ENCODE peak calls at places on chromosomes 5 and 9, in five cellular contexts. X is transverse colon, L is breast epithelium, Q is stomach, G is HepG2. Z is an unnamed sample.

GRCh38 chr9:121323449-121324151 is 46.5 kb downstream of the STOM start:
- DNase-seq in X (no peak), L (no peak), Q (no peak), G (no peak), Z (no peak)

GRCh38 chr5:32767948-32768427 is 56.9 kb downstream of the NPR3 start:
- DNase-seq in X (no peak), L (no peak), Q (no peak), G (peak; percentile 80), Z (no peak)

GRCh38 chr9:35690447-35691324 is 961 bp upstream of the TPM2 start:
- DNase-seq in X (peak; percentile 79), L (peak; percentile 81), Q (peak; percentile 70), G (no peak), Z (peak; percentile 86)

GRCh38 chr5:7435503-7435902 is 39.6 kb downstream of the ADCY2 start:
- DNase-seq in X (no peak), L (no peak), Q (no peak), G (no peak), Z (no peak)

GRCh38 chr5:2272039-2272438 is 389.3 kb upstream of the IRX4 start:
- DNase-seq in X (no peak), L (no peak), Q (no peak), G (no peak), Z (no peak)

GRCh38 chr5:103228056-103228455 is 30.5 kb upstream of the MACIR start:
- DNase-seq in X (no peak), L (no peak), Q (no peak), G (no peak), Z (no peak)

GRCh38 chr5:170471551-170472212 is 32.1 kb upstream of the KCNIP1 start:
- DNase-seq in X (no peak), L (no peak), Q (no peak), G (no peak), Z (no peak)

GRCh38 chr9:26995815-26996214 is 9.7 kb downstream of the LRRC19 start:
- DNase-seq in X (no peak), L (no peak), Q (no peak), G (no peak), Z (no peak)

GRCh38 chr9:131203438-131204219 is 72.7 kb downstream of the FAM78A start:
- DNase-seq in X (no peak), L (no peak), Q (no peak), G (peak; percentile 3), Z (no peak)

GRCh38 chr9:16417101-16417500 is 453.4 kb downstream of the BNC2 start:
- DNase-seq in X (no peak), L (no peak), Q (no peak), G (no peak), Z (no peak)

GRCh38 chr5:19534751-19535150 is 453.2 kb downstream of the CDH18 start:
- DNase-seq in X (no peak), L (peak; percentile 52), Q (no peak), G (no peak), Z (no peak)

GRCh38 chr5:92492908-92493307 is 1088.1 kb downstream of the NR2F1-AS1 start:
- DNase-seq in X (no peak), L (no peak), Q (no peak), G (no peak), Z (no peak)

GRCh38 chr9:83219154-83219923 is 156.4 kb upstream of the RASEF start:
- DNase-seq in X (peak; percentile 73), L (peak; percentile 35), Q (peak; percentile 76), G (peak; percentile 77), Z (peak; percentile 88)

GRCh38 chr5:43396762-43397304 is 15.4 kb downstream of the CCL28 start:
- DNase-seq in X (peak; percentile 45), L (peak; percentile 41), Q (peak; percentile 66), G (no peak), Z (peak; percentile 92)

GRCh38 chr5:92868442-92868841 is 712.6 kb downstream of the NR2F1-AS1 start:
- DNase-seq in X (no peak), L (no peak), Q (no peak), G (no peak), Z (no peak)

GRCh38 chr9:90801507-90802289 is at the start of gene SYK:
- DNase-seq in X (peak; percentile 87), L (no peak), Q (peak; percentile 79), G (no peak), Z (peak; percentile 96)

GRCh38 chr9:111851536-111851935 is 45.1 kb upstream of the UGCG start:
- DNase-seq in X (no peak), L (no peak), Q (no peak), G (no peak), Z (no peak)

GRCh38 chr9:36721846-36722588 is 149.3 kb downstream of the MELK start:
- DNase-seq in X (peak; percentile 77), L (no peak), Q (no peak), G (no peak), Z (no peak)

GRCh38 chr9:129290606-129291005 is 112.5 kb upstream of the IER5L start:
- DNase-seq in X (no peak), L (peak; percentile 59), Q (no peak), G (no peak), Z (peak; percentile 41)

GRCh38 chr9:126633881-126634558 is 20.3 kb downstream of the LMX1B start:
- DNase-seq in X (no peak), L (peak; percentile 64), Q (no peak), G (no peak), Z (no peak)

GRCh38 chr5:98227489-98227888 is 546.0 kb upstream of the RGMB start:
- DNase-seq in X (no peak), L (no peak), Q (no peak), G (no peak), Z (no peak)

GRCh38 chr5:172729588-172729987 is 41.4 kb downstream of the DUSP1 start:
- DNase-seq in X (no peak), L (peak; percentile 66), Q (no peak), G (no peak), Z (peak; percentile 68)

GRCh38 chr9:38227061-38227540 is 158.1 kb upstream of the SHB start:
- DNase-seq in X (peak; percentile 21), L (peak; percentile 84), Q (no peak), G (peak; percentile 17), Z (no peak)

GRCh38 chr9:126162611-126163381 is 163.8 kb upstream of the MVB12B start:
- DNase-seq in X (no peak), L (no peak), Q (peak; percentile 15), G (no peak), Z (no peak)

GRCh38 chr9:117413346-117414219 is 1.3 kb downstream of the ASTN2 start:
- DNase-seq in X (no peak), L (no peak), Q (no peak), G (no peak), Z (no peak)

GRCh38 chr9:134381671-134382505 is 55.6 kb downstream of the RXRA start:
- DNase-seq in X (peak; percentile 49), L (no peak), Q (no peak), G (peak; percentile 21), Z (peak; percentile 92)

GRCh38 chr5:113487779-113488644 is at the start of gene MCC:
- DNase-seq in X (peak; percentile 69), L (peak; percentile 76), Q (peak; percentile 60), G (peak; percentile 53), Z (peak; percentile 78)
- TF ChIP-seq POLR2A in X (no peak), L (no peak), Q (no peak), G (no peak), Z (no peak)

DNA sequence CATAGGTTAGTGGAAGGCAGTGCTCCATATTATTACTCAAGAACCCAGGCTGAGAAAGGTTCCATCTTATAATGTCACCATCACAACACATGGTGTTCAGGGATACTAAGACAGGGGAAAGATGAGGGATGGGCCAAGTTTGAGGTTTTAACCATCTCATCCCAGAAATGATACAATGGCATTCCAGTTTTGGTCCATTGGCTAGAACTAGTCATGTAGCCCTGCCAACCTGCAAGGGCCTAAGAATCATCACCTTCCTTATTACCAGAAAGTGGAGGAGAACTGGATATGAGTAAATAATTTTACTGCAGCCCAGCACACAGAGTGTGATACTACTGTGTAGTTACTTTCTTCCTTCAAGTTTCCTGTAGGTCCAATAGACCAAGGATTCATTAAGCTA is 144.5 kb upstream of the ABCA1 start:
- DNase-seq in X (no peak), L (no peak), Q (no peak), G (no peak), Z (no peak)
- H3K27ac ChIP-seq in X (no peak overlapping the region), L (no peak overlapping the region), Q (no peak overlapping the region), G (no peak overlapping the region), Z (no peak overlapping the region)

GRCh38 chr9:133119039-133119438 is 2.0 kb downstream of the RALGDS start:
- DNase-seq in X (no peak), L (peak; percentile 79), Q (no peak), G (no peak), Z (no peak)

GRCh38 chr9:133121200-133122166 is at the start of gene RALGDS:
- DNase-seq in X (peak; percentile 95), L (peak; percentile 87), Q (peak; percentile 93), G (peak; percentile 61), Z (peak; percentile 97)

GRCh38 chr9:133122167-133122550 is 1.1 kb upstream of the RALGDS start:
- DNase-seq in X (no peak), L (no peak), Q (no peak), G (no peak), Z (no peak)

GRCh38 chr9:133119461-133120342 is 1.3 kb downstream of the RALGDS start:
- DNase-seq in X (no peak), L (peak; percentile 63), Q (no peak), G (no peak), Z (no peak)

DNA sequence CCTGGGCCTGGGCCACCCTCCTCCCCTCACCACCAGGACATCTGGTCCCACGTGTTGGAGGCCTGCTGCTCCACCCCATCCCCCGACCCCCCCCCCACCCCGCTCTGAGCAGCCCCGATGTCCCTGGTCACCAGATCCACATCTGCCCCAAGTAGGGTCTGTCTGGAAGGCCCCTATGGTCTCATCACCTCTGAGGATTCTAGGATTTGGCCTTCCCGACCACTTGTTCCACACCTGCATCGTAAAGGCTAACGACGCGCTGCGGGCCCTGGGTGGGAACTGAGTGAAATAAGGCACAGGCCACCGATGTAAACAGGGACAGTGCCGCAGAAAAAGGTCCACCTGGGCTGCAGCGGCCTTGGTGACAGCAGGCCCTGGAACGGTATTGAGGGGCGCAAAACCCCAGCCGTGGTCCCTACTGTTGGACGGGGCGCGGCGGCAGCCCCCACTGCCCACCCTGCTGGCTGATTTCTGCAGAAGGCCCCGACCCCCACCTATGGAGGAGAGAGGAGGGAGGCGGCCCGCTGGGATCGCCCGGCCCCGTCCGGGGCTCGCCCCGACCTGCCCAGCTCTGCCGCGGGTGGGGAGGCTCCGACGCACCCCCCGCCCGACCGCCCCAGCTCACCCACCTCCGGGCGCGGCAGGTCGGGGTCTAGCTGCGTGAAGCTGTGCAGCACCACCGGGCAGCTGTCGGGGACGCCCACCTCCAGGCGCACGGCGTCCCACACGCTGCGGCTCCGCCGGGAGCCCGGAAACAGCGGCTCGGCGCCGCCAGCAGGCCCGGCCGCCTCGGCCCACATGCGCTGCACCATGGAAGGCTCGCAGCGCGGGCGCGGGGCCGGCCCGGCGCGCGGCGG is 469 bp downstream of the RALGDS start:
- DNase-seq in X (no peak), L (no peak), Q (no peak), G (no peak), Z (peak; percentile 93)
- TF ChIP-seq POLR2AphosphoS5 in X (peak; percentile 13), L (peak; percentile 7), Q (no peak), G (no peak), Z (peak; percentile 4)

GRCh38 chr5:81852277-81853004 is 101.5 kb upstream of the SSBP2 start:
- DNase-seq in X (peak; percentile 14), L (no peak), Q (no peak), G (no peak), Z (peak; percentile 89)
- TF ChIP-seq POLR2A in X (no peak), L (no peak), Q (no peak), G (no peak), Z (no peak)

GRCh38 chr5:180618830-180619562 is 27.7 kb upstream of the SCGB3A1 start:
- DNase-seq in X (no peak), L (no peak), Q (no peak), G (no peak), Z (no peak)
- H3K27ac ChIP-seq in X (no peak overlapping the region), L (no peak overlapping the region), Q (no peak overlapping the region), G (no peak overlapping the region), Z (no peak overlapping the region)